ENCODE peak calls at places on chromosomes 6 and 20, in five cellular contexts. S is IMR-90; T is tibial artery; B is CD8-positive, alpha-beta T cell; Y is neuronal stem cell. L is an unnamed sample. For H3K4me1, the result is how much of the 10 kb centered on the place peaks cover.

GRCh38 chr6:13611715-13612114 is 3.4 kb upstream of the NOL7 start:
- DNase-seq in S (no peak), T (no peak), B (no peak), Y (no peak), L (no peak)

GRCh38 chr20:44733341-44734069 is 12.2 kb upstream of the KCNK15 start:
- DNase-seq in S (peak), T (peak), B (peak), Y (peak), L (peak)

GRCh38 chr20:37987602-37988290 is 45.5 kb downstream of the TTI1 start:
- DNase-seq in S (no peak), T (no peak), B (no peak), Y (no peak), L (no peak)

GRCh38 chr6:65075705-65076104 is 631.3 kb downstream of the EYS start:
- DNase-seq in S (no peak), T (no peak), B (no peak), Y (no peak), L (no peak)

GRCh38 chr6:23349521-23350147 is 776.4 kb upstream of the NRSN1 start:
- DNase-seq in S (peak), T (no peak), B (no peak), Y (no peak), L (no peak)

GRCh38 chr6:45115696-45116095 is 212.4 kb upstream of the RUNX2 start:
- DNase-seq in S (peak), T (no peak), B (no peak), Y (no peak), L (no peak)

GRCh38 chr6:43263314-43264178 is 20.3 kb downstream of the TTBK1 start:
- DNase-seq in S (peak), T (peak), B (peak), Y (no peak), L (no peak)

GRCh38 chr6:33392168-33392947 is 735 bp downstream of the KIFC1 start:
- DNase-seq in S (peak), T (no peak), B (no peak), Y (no peak), L (no peak)

GRCh38 chr20:18263723-18264122 is 24.6 kb upstream of the ZNF133 start:
- DNase-seq in S (no peak), T (no peak), B (no peak), Y (no peak), L (no peak)

GRCh38 chr6:14706378-14706929 is 539.4 kb upstream of the JARID2 start:
- DNase-seq in S (peak), T (peak), B (no peak), Y (no peak), L (no peak)

GRCh38 chr20:24736131-24736843 is 212.8 kb upstream of the CST7 start:
- DNase-seq in S (peak), T (no peak), B (no peak), Y (no peak), L (no peak)

GRCh38 chr6:23446394-23447001 is 679.5 kb upstream of the NRSN1 start:
- DNase-seq in S (peak), T (no peak), B (no peak), Y (no peak), L (no peak)

GRCh38 chr6:141033101-141033500 is 1099.6 kb upstream of the GJE1 start:
- DNase-seq in S (peak), T (no peak), B (no peak), Y (no peak), L (no peak)

GRCh38 chr6:142566628-142567396 is 265.0 kb downstream of the ADGRG6 start:
- DNase-seq in S (peak), T (peak), B (peak), Y (peak), L (no peak)

GRCh38 chr20:48156951-48157700 is 371.8 kb upstream of the SULF2 start:
- DNase-seq in S (no peak), T (no peak), B (no peak), Y (no peak), L (no peak)

GRCh38 chr6:127023001-127023778 is 95.3 kb upstream of the RSPO3 start:
- DNase-seq in S (no peak), T (no peak), B (no peak), Y (no peak), L (no peak)

GRCh38 chr6:137870744-137871247 is 3.7 kb downstream of the TNFAIP3 start:
- DNase-seq in S (peak), T (no peak), B (no peak), Y (no peak), L (no peak)

GRCh38 chr20:44014807-44015732 is 100.4 kb downstream of the TOX2 start:
- DNase-seq in S (no peak), T (no peak), B (no peak), Y (no peak), L (no peak)

GRCh38 chr20:19975436-19975799 is 41.7 kb upstream of the NAA20 start:
- DNase-seq in S (peak), T (no peak), B (no peak), Y (no peak), L (no peak)

GRCh38 chr6:9095671-9096260 is 660.4 kb upstream of the SLC35B3 start:
- DNase-seq in S (no peak), T (no peak), B (no peak), Y (peak), L (no peak)

GRCh38 chr6:2535492-2535891 is 215.2 kb downstream of the MYLK4 start:
- DNase-seq in S (no peak), T (no peak), B (no peak), Y (no peak), L (no peak)

GRCh38 chr6:160931378-160932343 is 59.9 kb upstream of the MAP3K4 start:
- DNase-seq in S (no peak), T (no peak), B (no peak), Y (no peak), L (no peak)

GRCh38 chr6:70080443-70081062 is 214.2 kb downstream of the COL19A1 start:
- DNase-seq in S (no peak), T (no peak), B (no peak), Y (no peak), L (no peak)

GRCh38 chr6:113076116-113076515 is 729.0 kb downstream of the RFPL4B start:
- DNase-seq in S (no peak), T (no peak), B (no peak), Y (no peak), L (no peak)

GRCh38 chr6:55474386-55474785 is 104.6 kb downstream of the HMGCLL1 start:
- DNase-seq in S (peak), T (no peak), B (no peak), Y (no peak), L (no peak)

GRCh38 chr6:27688014-27688586 is 215.2 kb upstream of the ZNF184 start:
- DNase-seq in S (peak), T (peak), B (peak), Y (peak), L (no peak)

GRCh38 chr6:98823428-98823827 is 10.9 kb upstream of the POU3F2 start:
- DNase-seq in S (no peak), T (no peak), B (no peak), Y (no peak), L (no peak)

GRCh38 chr6:42454428-42454791 is 2.7 kb upstream of the TRERF1 start:
- DNase-seq in S (no peak), T (no peak), B (no peak), Y (peak), L (no peak)

GRCh38 chr6:149476789-149477455 is 7.9 kb downstream of the ZC3H12D start:
- DNase-seq in S (no peak), T (no peak), B (no peak), Y (no peak), L (no peak)
- H3K4me1 ChIP-seq in S (under half), T (under half), B (under half), Y (under half), L (under half)

GRCh38 chr6:35665573-35665972 is 23.1 kb downstream of the FKBP5 start:
- DNase-seq in S (no peak), T (no peak), B (no peak), Y (no peak), L (no peak)
- H3K4me1 ChIP-seq in S (under half), T (under half), B (half or more), Y (under half), L (half or more)

GRCh38 chr6:87929843-87930288 is 117.8 kb upstream of the SPACA1 start:
- DNase-seq in S (peak), T (peak), B (peak), Y (peak), L (peak)

GRCh38 chr6:87925373-87926060 is 122.1 kb upstream of the SPACA1 start:
- DNase-seq in S (no peak), T (no peak), B (no peak), Y (no peak), L (no peak)

GRCh38 chr6:87926072-87926471 is 121.6 kb upstream of the SPACA1 start:
- DNase-seq in S (no peak), T (no peak), B (no peak), Y (no peak), L (no peak)

GRCh38 chr6:87923389-87924050 is 124.1 kb upstream of the SPACA1 start:
- DNase-seq in S (no peak), T (no peak), B (no peak), Y (no peak), L (no peak)

DNA sequence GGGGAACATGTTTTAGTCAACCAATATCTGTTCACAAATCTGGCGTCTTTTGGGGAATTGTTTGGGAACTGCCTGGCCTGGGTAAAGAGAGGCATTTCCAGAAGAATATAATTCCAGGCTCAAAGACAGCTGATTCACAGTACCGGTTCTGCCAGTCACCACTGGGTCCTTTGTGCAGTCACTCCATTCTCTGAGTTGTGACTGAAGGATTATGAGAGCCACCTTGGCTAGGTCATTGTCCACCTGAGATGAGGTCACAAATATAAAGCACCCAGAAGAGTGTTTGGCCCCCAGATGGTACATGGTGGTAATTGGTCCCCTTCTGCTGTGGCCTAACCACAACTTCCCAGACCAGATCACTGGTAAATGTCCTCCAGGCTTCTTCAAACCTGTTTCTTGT is 121.0 kb upstream of the SPACA1 start:
- DNase-seq in S (no peak), T (no peak), B (no peak), Y (no peak), L (no peak)
- H3K4me1 ChIP-seq in S (under half), T (under half), B (under half), Y (under half), L (under half)

DNA sequence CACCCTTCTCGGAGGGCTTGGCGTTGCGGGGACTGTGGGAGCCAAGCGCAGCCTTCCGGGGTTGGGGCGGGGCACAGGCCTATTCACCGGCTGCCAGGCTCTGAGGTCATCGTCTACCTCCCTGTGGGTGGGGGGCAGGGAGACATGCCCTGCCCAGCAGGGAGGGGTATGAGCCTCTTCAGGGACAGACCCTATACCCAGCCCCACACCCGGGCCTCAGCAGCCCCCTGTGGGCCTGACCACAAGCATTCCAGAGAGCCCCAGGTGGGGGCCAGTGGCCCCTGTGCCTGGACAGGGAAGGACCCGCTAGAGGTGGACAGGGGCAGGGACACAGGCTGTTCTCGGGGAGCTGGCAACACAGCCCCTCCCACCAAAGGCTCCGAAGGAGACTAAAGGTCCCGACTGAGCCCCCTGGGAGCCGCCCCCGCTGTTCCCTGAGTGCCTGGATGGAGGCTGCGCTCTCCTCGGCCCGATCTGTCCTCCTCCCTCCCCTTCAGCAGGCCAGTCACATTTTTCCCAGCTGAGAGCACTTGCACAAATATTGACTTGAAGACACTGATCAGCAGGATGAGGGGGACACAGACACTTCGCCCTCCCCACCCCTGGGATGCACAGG is 11.5 kb downstream of the LAMA5 start:
- DNase-seq in S (no peak), T (peak), B (no peak), Y (no peak), L (no peak)
- H3K4me1 ChIP-seq in S (under half), T (under half), B (under half), Y (under half), L (half or more)

GRCh38 chr6:170155464-170156196 is 135.2 kb downstream of the DLL1 start:
- DNase-seq in S (no peak), T (no peak), B (no peak), Y (no peak), L (peak)

GRCh38 chr6:170152989-170153388 is 137.9 kb downstream of the DLL1 start:
- DNase-seq in S (no peak), T (no peak), B (no peak), Y (peak), L (no peak)

GRCh38 chr6:170152111-170152926 is 138.6 kb downstream of the DLL1 start:
- DNase-seq in S (no peak), T (peak), B (no peak), Y (peak), L (peak)

GRCh38 chr6:170151235-170152110 is 139.4 kb downstream of the DLL1 start:
- DNase-seq in S (no peak), T (no peak), B (no peak), Y (no peak), L (peak)

DNA sequence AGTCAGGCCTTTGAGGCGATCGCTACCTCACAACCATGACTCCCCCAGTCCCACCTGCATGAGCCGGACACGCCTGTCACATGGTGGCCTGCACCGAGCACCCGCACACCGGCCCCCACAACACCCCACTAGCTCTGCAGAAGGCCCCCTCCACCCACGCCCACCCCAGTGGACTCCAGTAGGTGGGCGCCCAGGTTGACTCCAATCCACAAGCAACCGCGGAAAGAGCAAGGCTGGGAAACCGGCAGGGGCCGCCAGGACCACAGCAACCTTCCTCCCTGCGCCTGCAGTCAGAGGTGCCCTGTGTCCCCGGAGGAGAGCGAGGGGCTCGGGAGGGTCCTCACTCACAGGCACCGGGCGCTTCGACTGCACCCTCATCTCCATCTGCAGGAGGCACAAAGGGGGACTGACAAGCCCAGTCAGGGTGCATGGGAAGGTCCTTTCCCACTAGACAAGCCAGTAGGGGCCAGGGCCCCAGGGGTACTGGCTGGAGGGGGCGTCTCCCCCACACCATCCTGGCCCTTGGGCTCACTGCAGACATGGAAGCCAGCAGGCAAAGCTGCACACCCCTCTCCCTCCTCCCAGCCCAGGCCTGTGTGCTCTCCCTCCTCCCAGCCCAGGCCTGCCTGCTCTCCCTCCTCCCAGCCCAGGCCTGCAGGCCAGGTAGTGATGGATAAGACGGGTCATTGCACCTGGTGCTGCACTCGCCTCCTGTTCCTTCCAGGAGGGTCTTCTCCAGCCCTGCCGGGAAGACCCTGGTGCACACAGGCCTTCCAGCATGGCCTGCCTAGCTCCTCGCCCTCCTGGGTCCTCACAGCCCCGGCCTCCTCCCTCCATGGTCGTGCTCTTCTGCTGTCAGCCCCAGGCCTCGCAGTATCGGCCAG is 137.2 kb downstream of the DLL1 start:
- DNase-seq in S (no peak), T (no peak), B (no peak), Y (no peak), L (no peak)
- H3K4me1 ChIP-seq in S (under half), T (under half), B (under half), Y (under half), L (under half)